ENCODE peak calls at places on chromosome 17, in six cellular contexts. C, N, B, G, R and T are unnamed samples.
A peak's percentile ranks its signal among the peaks of the same experiment; 100 is the strongest.

GRCh38 chr17:47781397-47781796 is 40.2 kb downstream of the OSBPL7 start:
- DNase-seq in C (no peak), N (no peak), B (no peak), G (no peak), R (no peak), T (no peak)

GRCh38 chr17:65170839-65171238 is 33.7 kb downstream of the RGS9 start:
- DNase-seq in C (no peak), N (peak; percentile 30), B (no peak), G (no peak), R (no peak), T (no peak)

GRCh38 chr17:64411999-64412771 is 21.5 kb upstream of the PECAM1 start:
- DNase-seq in C (peak; percentile 84), N (peak; percentile 59), B (peak; percentile 18), G (no peak), R (peak; percentile 21), T (peak; percentile 27)

GRCh38 chr17:16121915-16122314 is 93.4 kb downstream of the NCOR1 start:
- DNase-seq in C (no peak), N (no peak), B (no peak), G (no peak), R (no peak), T (no peak)

GRCh38 chr17:77778636-77779524 is 179.6 kb upstream of the TNRC6C start:
- DNase-seq in C (no peak), N (peak; percentile 71), B (no peak), G (peak; percentile 47), R (no peak), T (no peak)

GRCh38 chr17:58183514-58183913 is 9.0 kb upstream of the EPX start:
- DNase-seq in C (no peak), N (no peak), B (no peak), G (no peak), R (no peak), T (no peak)

GRCh38 chr17:31072186-31072585 is 22.6 kb upstream of the NF1 start:
- DNase-seq in C (no peak), N (no peak), B (no peak), G (no peak), R (no peak), T (no peak)

GRCh38 chr17:39677581-39678339 is 9.5 kb downstream of the PNMT start:
- DNase-seq in C (no peak), N (peak; percentile 66), B (peak; percentile 82), G (peak; percentile 49), R (no peak), T (no peak)

GRCh38 chr17:39224778-39225307 is 902 bp downstream of the STAC2 start:
- DNase-seq in C (no peak), N (no peak), B (no peak), G (no peak), R (no peak), T (no peak)

GRCh38 chr17:16989230-16989952 is 17.5 kb upstream of the TNFRSF13B start:
- DNase-seq in C (peak; percentile 25), N (no peak), B (no peak), G (no peak), R (no peak), T (peak; percentile 56)

GRCh38 chr17:78368854-78369495 is 9.1 kb upstream of the SOCS3 start:
- DNase-seq in C (peak; percentile 58), N (no peak), B (no peak), G (no peak), R (no peak), T (no peak)

GRCh38 chr17:4583206-4583605 is 1.1 kb upstream of the SMTNL2 start:
- DNase-seq in C (no peak), N (no peak), B (no peak), G (no peak), R (no peak), T (no peak)

GRCh38 chr17:2803971-2804370 is 7.7 kb downstream of the RAP1GAP2 start:
- DNase-seq in C (no peak), N (no peak), B (no peak), G (no peak), R (no peak), T (no peak)

GRCh38 chr17:35740997-35741931 is 9.8 kb downstream of the RASL10B start:
- DNase-seq in C (peak; percentile 82), N (no peak), B (no peak), G (no peak), R (no peak), T (no peak)
- TF ChIP-seq CTCF in C (peak; percentile 46), N (no peak), B (no peak), G (no peak), R (no peak), T (no peak)

GRCh38 chr17:75877752-75878173 is 618 bp downstream of the TRIM47 start:
- DNase-seq in C (peak; percentile 85), N (peak; percentile 75), B (peak; percentile 42), G (no peak), R (no peak), T (peak; percentile 81)

GRCh38 chr17:75875940-75876189 is 2.5 kb downstream of the TRIM47 start:
- DNase-seq in C (no peak), N (no peak), B (no peak), G (no peak), R (no peak), T (no peak)

GRCh38 chr17:75878174-75878998 is at the start of gene TRIM47:
- DNase-seq in C (peak; percentile 69), N (peak; percentile 80), B (no peak), G (no peak), R (no peak), T (peak; percentile 78)

GRCh38 chr17:75876190-75876937 is 2.0 kb downstream of the TRIM47 start:
- DNase-seq in C (peak; percentile 86), N (peak; percentile 51), B (no peak), G (no peak), R (no peak), T (peak; percentile 90)

DNA sequence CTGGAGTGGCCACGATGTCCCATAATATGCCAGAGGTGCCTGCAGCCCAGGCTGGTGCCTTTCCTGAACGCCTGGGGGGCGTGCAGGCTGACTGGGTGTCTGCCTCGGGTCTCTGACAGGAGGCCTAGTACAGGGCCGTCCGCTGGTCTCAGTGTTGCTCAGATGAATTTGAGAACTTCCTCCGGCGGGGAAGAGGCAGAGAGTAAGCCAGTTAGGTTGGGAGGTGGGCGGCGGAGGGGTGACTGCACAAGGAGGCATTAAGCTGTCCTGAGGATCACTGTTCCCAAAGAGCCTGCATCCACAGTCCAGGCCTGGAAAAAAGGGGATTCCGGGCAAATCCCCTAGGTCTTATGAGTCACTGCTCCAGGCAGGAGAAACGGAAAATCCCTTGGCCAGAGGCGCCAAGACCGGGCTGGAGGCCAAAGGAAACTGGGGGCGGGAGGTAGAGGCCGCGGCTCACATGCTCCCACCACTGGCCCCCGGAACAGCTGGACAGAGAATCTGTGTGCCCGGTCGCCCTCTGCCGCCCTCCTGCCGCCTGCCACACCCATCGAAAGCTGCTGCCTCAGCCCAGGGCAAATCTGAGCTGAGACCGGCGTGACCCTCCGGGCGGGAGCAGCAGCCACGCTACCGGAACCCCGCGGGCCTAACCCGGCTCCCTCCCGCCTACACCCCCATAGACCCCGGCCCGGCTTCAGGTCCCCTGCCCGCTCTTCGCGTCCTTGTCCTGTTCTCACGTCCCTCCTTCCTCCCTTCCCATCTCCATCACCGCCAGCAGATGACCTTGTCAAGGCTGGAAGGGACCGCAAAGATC is 1.2 kb downstream of the TRIM47 start:
- DNase-seq in C (peak; percentile 68), N (peak; percentile 96), B (peak; percentile 81), G (peak; percentile 88), R (peak; percentile 74), T (peak; percentile 90)
- TF ChIP-seq CTCF in C (no peak), N (no peak), B (no peak), G (peak; percentile 44), R (peak; percentile 10), T (no peak)

GRCh38 chr17:309361-309888 is 43.2 kb downstream of the RPH3AL start:
- DNase-seq in C (peak; percentile 83), N (no peak), B (no peak), G (no peak), R (no peak), T (no peak)
- TF ChIP-seq CTCF in C (peak; percentile 90), N (peak; percentile 60), B (peak; percentile 57), G (peak; percentile 24), R (peak; percentile 88), T (no peak)

DNA sequence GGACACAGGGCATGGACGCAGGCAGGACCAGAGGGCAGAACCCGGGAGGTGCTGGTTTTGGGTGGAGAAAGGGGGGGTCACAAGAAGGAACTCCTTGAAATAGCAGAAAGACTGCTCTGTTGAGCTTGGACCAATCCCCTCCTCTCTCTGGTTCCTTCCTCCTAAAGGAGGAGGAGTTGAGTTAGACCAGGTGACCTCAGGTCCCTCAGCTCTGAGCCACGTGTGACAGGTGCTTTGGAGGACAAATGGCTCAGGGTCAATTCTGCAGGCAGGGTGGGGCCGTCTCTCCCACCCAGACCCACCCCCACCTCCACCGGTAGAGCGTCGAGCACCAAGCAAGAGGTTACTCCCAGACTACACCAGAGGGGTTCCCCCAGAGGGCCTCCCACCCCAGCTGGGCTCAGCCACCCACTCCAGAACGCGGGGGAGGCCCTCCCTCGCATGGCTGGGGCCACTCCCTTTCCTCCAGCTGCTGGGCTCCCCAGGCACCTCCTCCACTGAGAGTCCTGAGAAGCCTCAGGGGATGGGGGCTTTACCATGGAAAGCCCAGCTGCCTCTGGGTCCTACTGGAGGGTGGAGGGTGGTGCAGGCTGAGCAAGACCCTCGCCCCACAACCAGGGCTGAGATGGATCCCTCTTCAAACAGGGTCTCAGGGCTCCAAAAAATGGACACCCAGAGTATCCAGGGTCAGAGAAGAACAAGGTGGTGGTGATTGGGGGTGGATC is 7.7 kb downstream of the MYO1C start:
- DNase-seq in C (peak; percentile 88), N (peak; percentile 61), B (no peak), G (no peak), R (no peak), T (peak; percentile 83)
- TF ChIP-seq CTCF in C (peak; percentile 58), N (no peak), B (no peak), G (no peak), R (no peak), T (peak; percentile 16)

DNA sequence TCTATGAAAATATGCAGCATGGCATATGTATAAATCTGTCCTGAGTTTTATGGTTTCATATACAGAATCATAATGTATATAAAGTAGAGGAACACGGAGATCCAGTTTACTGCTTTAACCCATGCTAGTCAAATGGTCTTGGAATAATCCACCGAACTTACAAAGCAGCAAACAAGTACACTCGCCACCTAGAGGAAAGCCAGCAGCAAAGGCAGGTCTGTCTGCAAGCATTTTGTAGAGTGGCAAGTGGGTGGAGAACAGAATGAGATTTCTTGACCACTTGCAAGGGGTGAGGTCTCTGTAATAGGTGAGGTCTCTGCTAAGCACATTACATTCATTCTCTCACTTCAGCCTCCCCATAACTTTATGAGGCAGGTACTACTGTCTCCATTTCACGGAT is 308.3 kb downstream of the CA10 start:
- DNase-seq in C (no peak), N (no peak), B (no peak), G (no peak), R (no peak), T (no peak)
- TF ChIP-seq CTCF in C (peak; percentile 61), N (no peak), B (no peak), G (no peak), R (no peak), T (no peak)